ENCODE peak calls at places on chromosomes 5 and 9, in ten cellular contexts. M is Peyer's patch, P is HCT116, U is sigmoid colon, R is spleen, O is prostate gland, B is heart left ventricle, T is body of pancreas, V is uterus, W is stomach. H is an unnamed sample.
A peak's percentile ranks its signal among the peaks of the same experiment; 100 is the strongest.

GRCh38 chr5:177494356-177495195 is 2.8 kb downstream of the PDLIM7 start:
- DNase-seq in M (no peak), P (peak; percentile 49), U (peak; percentile 91), R (peak; percentile 90), O (no peak), B (peak; percentile 78), T (peak; percentile 48), V (peak; percentile 88), W (peak; percentile 47), H (peak; percentile 51)

GRCh38 chr5:38948501-38948900 is 102.7 kb downstream of the OSMR start:
- DNase-seq in M (no peak), P (no peak), U (no peak), R (no peak), O (no peak), B (no peak), T (no peak), V (no peak), W (no peak), H (no peak)

GRCh38 chr9:84136119-84136868 is 155.7 kb downstream of the RMI1 start:
- DNase-seq in M (no peak), P (no peak), U (no peak), R (no peak), O (peak; percentile 19), B (no peak), T (no peak), V (no peak), W (no peak), H (peak; percentile 45)

GRCh38 chr5:95884021-95884333 is 61.5 kb upstream of the GLRX start:
- DNase-seq in M (no peak), P (no peak), U (no peak), R (no peak), O (no peak), B (no peak), T (no peak), V (no peak), W (no peak), H (no peak)

GRCh38 chr5:14582797-14583137 is 1.2 kb downstream of the OTULINL start:
- DNase-seq in M (no peak), P (no peak), U (no peak), R (peak; percentile 77), O (no peak), B (no peak), T (no peak), V (no peak), W (no peak), H (no peak)

GRCh38 chr5:68730220-68731010 is 363.4 kb upstream of the SLC30A5 start:
- DNase-seq in M (no peak), P (no peak), U (no peak), R (no peak), O (peak; percentile 32), B (peak; percentile 50), T (peak; percentile 43), V (peak; percentile 52), W (no peak), H (no peak)

GRCh38 chr5:80098951-80099350 is 63.8 kb downstream of the THBS4 start:
- DNase-seq in M (no peak), P (no peak), U (no peak), R (no peak), O (no peak), B (no peak), T (no peak), V (no peak), W (no peak), H (no peak)

GRCh38 chr9:125401317-125401716 is 139.7 kb downstream of the GAPVD1 start:
- DNase-seq in M (no peak), P (no peak), U (no peak), R (no peak), O (no peak), B (no peak), T (no peak), V (no peak), W (no peak), H (no peak)

GRCh38 chr9:105205787-105206511 is 38.5 kb upstream of the SLC44A1 start:
- DNase-seq in M (peak; percentile 17), P (no peak), U (peak; percentile 91), R (no peak), O (no peak), B (peak; percentile 62), T (peak; percentile 36), V (peak; percentile 86), W (peak; percentile 35), H (peak; percentile 44)

GRCh38 chr5:137393196-137393993 is 105.7 kb downstream of the SPOCK1 start:
- DNase-seq in M (no peak), P (no peak), U (no peak), R (no peak), O (no peak), B (no peak), T (no peak), V (no peak), W (no peak), H (no peak)

GRCh38 chr9:114348261-114348905 is 18.7 kb downstream of the ORM2 start:
- DNase-seq in M (no peak), P (no peak), U (no peak), R (peak; percentile 63), O (no peak), B (no peak), T (no peak), V (no peak), W (no peak), H (no peak)

GRCh38 chr9:33196736-33197135 is 29.6 kb upstream of the B4GALT1 start:
- DNase-seq in M (no peak), P (no peak), U (no peak), R (no peak), O (no peak), B (no peak), T (no peak), V (no peak), W (no peak), H (no peak)

GRCh38 chr9:33190021-33190420 is 22.9 kb upstream of the B4GALT1 start:
- DNase-seq in M (no peak), P (no peak), U (no peak), R (no peak), O (no peak), B (no peak), T (no peak), V (no peak), W (no peak), H (no peak)

GRCh38 chr9:33193818-33194217 is 26.7 kb upstream of the B4GALT1 start:
- DNase-seq in M (no peak), P (no peak), U (no peak), R (no peak), O (no peak), B (no peak), T (no peak), V (no peak), W (no peak), H (no peak)

GRCh38 chr9:33189331-33189731 is 22.2 kb upstream of the B4GALT1 start:
- DNase-seq in M (no peak), P (no peak), U (no peak), R (no peak), O (no peak), B (no peak), T (no peak), V (no peak), W (no peak), H (no peak)

GRCh38 chr9:33192493-33193245 is 25.5 kb upstream of the B4GALT1 start:
- DNase-seq in M (no peak), P (no peak), U (no peak), R (no peak), O (no peak), B (no peak), T (no peak), V (no peak), W (no peak), H (no peak)
- TF ChIP-seq POLR2A in M (no peak), P (no peak), U (no peak), R (no peak), O (no peak), B (no peak), T (no peak), V (no peak), W (no peak), H (no peak)

GRCh38 chr9:74577956-74578355 is 80.8 kb downstream of the RORB start:
- DNase-seq in M (no peak), P (peak; percentile 1), U (no peak), R (no peak), O (no peak), B (no peak), T (no peak), V (no peak), W (no peak), H (no peak)
- TF ChIP-seq CTCF in M (no peak), P (peak; percentile 44), U (no peak), R (no peak), O (no peak), B (no peak), T (no peak), V (no peak), W (no peak), H (no peak)

GRCh38 chr5:150544606-150545219 is 36.8 kb downstream of the NDST1 start:
- DNase-seq in M (peak; percentile 77), P (peak; percentile 57), U (peak; percentile 80), R (peak; percentile 91), O (peak; percentile 56), B (peak; percentile 78), T (peak; percentile 81), V (peak; percentile 60), W (peak; percentile 82), H (peak; percentile 84)

GRCh38 chr5:150542933-150543445 is 35.1 kb downstream of the NDST1 start:
- DNase-seq in M (no peak), P (no peak), U (no peak), R (peak; percentile 83), O (no peak), B (no peak), T (no peak), V (no peak), W (peak; percentile 31), H (peak; percentile 86)

GRCh38 chr5:150545246-150545645 is 37.3 kb downstream of the NDST1 start:
- DNase-seq in M (no peak), P (no peak), U (no peak), R (no peak), O (no peak), B (no peak), T (no peak), V (no peak), W (no peak), H (no peak)

GRCh38 chr5:150549735-150550134 is 41.8 kb downstream of the NDST1 start:
- DNase-seq in M (no peak), P (no peak), U (no peak), R (no peak), O (no peak), B (no peak), T (no peak), V (no peak), W (no peak), H (no peak)

GRCh38 chr5:150548123-150548522 is 40.2 kb downstream of the NDST1 start:
- DNase-seq in M (no peak), P (no peak), U (no peak), R (peak; percentile 58), O (no peak), B (no peak), T (no peak), V (no peak), W (no peak), H (no peak)
- H3K36me3 ChIP-seq in M (no peaks in the 10 kb centered on the region), P (peaks cover 5% of the 10 kb centered on the region), U (peaks cover 54% of the 10 kb centered on the region), R (peaks cover 69% of the 10 kb centered on the region), O (no peaks in the 10 kb centered on the region), B (peaks cover 91% of the 10 kb centered on the region), T (peaks cover 47% of the 10 kb centered on the region), V (no peaks in the 10 kb centered on the region), W (peaks cover 97% of the 10 kb centered on the region), H (no peaks in the 10 kb centered on the region)

DNA sequence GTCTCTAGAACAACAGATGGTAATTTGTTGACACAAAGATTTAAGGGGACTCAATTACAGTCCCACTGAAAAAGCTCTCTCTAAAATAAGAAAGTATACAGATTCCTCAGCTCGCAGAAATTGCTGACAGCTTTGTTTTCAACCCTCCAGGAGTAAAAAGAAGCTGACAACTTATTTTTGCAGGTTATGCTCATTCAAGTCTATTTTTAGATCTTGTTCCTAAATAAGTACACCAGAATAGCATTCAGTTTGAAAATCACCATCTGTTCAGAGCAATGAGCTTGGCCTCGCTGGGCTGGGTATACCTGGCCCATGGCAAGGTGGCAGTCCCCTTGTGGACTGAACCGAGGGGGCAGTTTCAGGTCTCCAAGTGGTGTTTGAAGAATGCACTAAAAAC is 169.3 kb downstream of the AUH start:
- DNase-seq in M (no peak), P (no peak), U (no peak), R (no peak), O (no peak), B (no peak), T (peak; percentile 49), V (peak; percentile 49), W (no peak), H (no peak)
- TF ChIP-seq POLR2A in M (no peak), P (no peak), U (no peak), R (no peak), O (no peak), B (no peak), T (no peak), V (no peak), W (no peak), H (no peak)